ENCODE peak calls at places on chromosomes 5 and 9, in eight cellular contexts. C, A, J, L, T, R, U and O are unnamed samples.

GRCh38 chr5:168701641-168702040 is 122.5 kb upstream of the PANK3 start:
- DNase-seq in U (no peak), A (no peak), R (no peak), T (no peak), L (no peak), C (no peak), J (no peak), O (no peak)

GRCh38 chr5:28402590-28403301 is 1364.4 kb upstream of the CDH9 start:
- DNase-seq in U (no peak), J (no peak), R (no peak), A (no peak), C (no peak), T (no peak), L (no peak), O (no peak)

GRCh38 chr5:95712347-95712958 is 18.7 kb upstream of the RHOBTB3 start:
- DNase-seq in L (no peak), U (peak), C (no peak), T (no peak), A (no peak), R (no peak), J (peak), O (peak)

GRCh38 chr5:127184841-127185240 is 105.8 kb upstream of the MEGF10 start:
- DNase-seq in T (no peak), J (no peak), C (no peak), U (no peak), R (no peak), A (no peak), L (no peak), O (no peak)

GRCh38 chr5:35159370-35159742 is 70.9 kb downstream of the PRLR start:
- DNase-seq in T (no peak), A (no peak), U (no peak), J (no peak), L (no peak), C (no peak), R (no peak), O (no peak)

GRCh38 chr9:3331801-3332200 is 194.0 kb downstream of the RFX3 start:
- DNase-seq in A (no peak), J (peak), T (no peak), L (no peak), C (peak), R (no peak), U (no peak), O (no peak)

GRCh38 chr5:9545301-9545958 is 445 bp downstream of the SEMA5A start:
- DNase-seq in C (peak), U (peak), J (peak), L (peak), R (no peak), A (no peak), T (peak), O (peak)

GRCh38 chr5:153749941-153750340 is 259.5 kb downstream of the GRIA1 start:
- DNase-seq in L (no peak), T (no peak), J (no peak), A (no peak), C (no peak), R (no peak), U (no peak), O (no peak)

GRCh38 chr5:1670342-1670741 is 129.3 kb downstream of the MRPL36 start:
- DNase-seq in J (no peak), T (no peak), A (no peak), R (peak), L (no peak), U (no peak), C (no peak), O (peak)

GRCh38 chr5:171783051-171783450 is 2.6 kb upstream of the SMIM23 start:
- DNase-seq in L (no peak), R (no peak), T (no peak), A (no peak), U (no peak), J (no peak), C (no peak), O (no peak)

GRCh38 chr9:70113403-70114022 is 69.9 kb downstream of the MAMDC2 start:
- DNase-seq in A (no peak), R (peak), T (peak), U (peak), C (peak), L (peak), J (peak), O (peak)